ENCODE peak calls at places on chromosomes 11 and 22, in ten cellular contexts. P is left ventricle myocardium inferior, Q is colonic mucosa, C is kidney epithelial cell, R is right lobe of liver, E is endodermal cell, U is ovary, M is H1, G is PC-3, K is brain microvascular endothelial cell. Y is an unnamed sample. For H3K27me3, the result is how much of the 10 kb centered on the place peaks cover.

GRCh38 chr11:35529971-35530495 is 4.6 kb upstream of the PAMR1 start:
- DNase-seq in P (peak), Q (no peak), C (peak), R (no peak), E (no peak), U (no peak), M (no peak), G (peak), K (peak), Y (peak)

GRCh38 chr11:108887436-108888238 is 222.8 kb downstream of the DDX10 start:
- DNase-seq in P (no peak), Q (no peak), C (no peak), R (no peak), E (no peak), U (no peak), M (no peak), G (peak), K (peak), Y (no peak)

GRCh38 chr22:44622685-44623084 is 79.3 kb upstream of the PRR5 start:
- DNase-seq in P (no peak), Q (no peak), C (no peak), R (no peak), E (no peak), U (no peak), M (no peak), G (no peak), K (no peak), Y (no peak)

GRCh38 chr22:25081409-25081824 is 118.2 kb upstream of the CRYBB3 start:
- DNase-seq in P (no peak), Q (peak), C (no peak), R (no peak), E (peak), U (no peak), M (no peak), G (peak), K (no peak), Y (no peak)

GRCh38 chr11:67303989-67304411 is 670 bp downstream of the SSH3 start:
- DNase-seq in P (no peak), Q (peak), C (no peak), R (peak), E (peak), U (peak), M (no peak), G (peak), K (no peak), Y (no peak)

GRCh38 chr11:124745835-124746620 is 6.0 kb downstream of the VSIG2 start:
- DNase-seq in P (no peak), Q (peak), C (no peak), R (no peak), E (peak), U (no peak), M (no peak), G (no peak), K (no peak), Y (no peak)

GRCh38 chr11:8023831-8024555 is 36.9 kb downstream of the EIF3F start:
- DNase-seq in P (no peak), Q (no peak), C (no peak), R (no peak), E (no peak), U (no peak), M (no peak), G (no peak), K (no peak), Y (no peak)

GRCh38 chr22:32311551-32312071 is 46.1 kb upstream of the RFPL3 start:
- DNase-seq in P (no peak), Q (no peak), C (no peak), R (peak), E (no peak), U (no peak), M (no peak), G (no peak), K (no peak), Y (no peak)

GRCh38 chr22:31346255-31346732 is at the start of gene PATZ1:
- DNase-seq in P (peak), Q (peak), C (no peak), R (peak), E (peak), U (peak), M (peak), G (peak), K (peak), Y (peak)

GRCh38 chr11:73184953-73185671 is 33.0 kb upstream of the P2RY2 start:
- DNase-seq in P (peak), Q (peak), C (no peak), R (peak), E (peak), U (no peak), M (no peak), G (peak), K (peak), Y (peak)

GRCh38 chr22:38699784-38700183 is 959 bp downstream of the JOSD1 start:
- DNase-seq in P (no peak), Q (peak), C (no peak), R (no peak), E (no peak), U (peak), M (no peak), G (peak), K (no peak), Y (peak)

GRCh38 chr22:48498526-48499331 is 1328.9 kb downstream of the BRD1 start:
- DNase-seq in P (no peak), Q (no peak), C (no peak), R (no peak), E (peak), U (no peak), M (no peak), G (no peak), K (no peak), Y (no peak)

GRCh38 chr11:123061403-123062157 is at the start of gene HSPA8:
- DNase-seq in P (peak), Q (peak), C (no peak), R (peak), E (peak), U (peak), M (no peak), G (peak), K (peak), Y (peak)

GRCh38 chr22:49347376-49347775 is 480.3 kb downstream of the BRD1 start:
- DNase-seq in P (no peak), Q (no peak), C (no peak), R (no peak), E (no peak), U (no peak), M (no peak), G (no peak), K (no peak), Y (no peak)

GRCh38 chr11:95098826-95099225 is 9.2 kb downstream of the ENDOD1 start:
- DNase-seq in P (no peak), Q (peak), C (no peak), R (no peak), E (no peak), U (no peak), M (no peak), G (no peak), K (no peak), Y (no peak)

GRCh38 chr22:44837481-44837880 is 85.1 kb downstream of the ARHGAP8 start:
- DNase-seq in P (no peak), Q (no peak), C (no peak), R (no peak), E (no peak), U (no peak), M (no peak), G (no peak), K (no peak), Y (no peak)

GRCh38 chr11:78830277-78830676 is 255.6 kb upstream of the NARS2 start:
- DNase-seq in P (no peak), Q (no peak), C (no peak), R (no peak), E (peak), U (no peak), M (no peak), G (no peak), K (no peak), Y (no peak)

GRCh38 chr22:49676230-49676629 is 151.4 kb downstream of the BRD1 start:
- DNase-seq in P (no peak), Q (no peak), C (no peak), R (no peak), E (peak), U (no peak), M (no peak), G (no peak), K (no peak), Y (no peak)

GRCh38 chr11:63599211-63600122 is 14.8 kb downstream of the PLAAT3 start:
- DNase-seq in P (no peak), Q (no peak), C (peak), R (no peak), E (no peak), U (no peak), M (no peak), G (peak), K (peak), Y (peak)

GRCh38 chr11:113365895-113366294 is 21.7 kb upstream of the ANKK1 start:
- DNase-seq in P (no peak), Q (no peak), C (no peak), R (no peak), E (no peak), U (no peak), M (no peak), G (no peak), K (no peak), Y (no peak)

GRCh38 chr11:16678466-16679116 is 59.9 kb upstream of the C11orf58 start:
- DNase-seq in P (no peak), Q (no peak), C (no peak), R (no peak), E (peak), U (no peak), M (no peak), G (no peak), K (no peak), Y (no peak)

GRCh38 chr11:36349345-36350136 is 53.5 kb downstream of the PRR5L start:
- DNase-seq in P (no peak), Q (peak), C (no peak), R (no peak), E (no peak), U (no peak), M (no peak), G (no peak), K (no peak), Y (no peak)

GRCh38 chr22:24803064-24803542 is 2.9 kb upstream of the SGSM1 start:
- DNase-seq in P (peak), Q (peak), C (no peak), R (peak), E (peak), U (peak), M (peak), G (peak), K (peak), Y (peak)

GRCh38 chr11:59822989-59823566 is 12.5 kb upstream of the MRPL16 start:
- DNase-seq in P (no peak), Q (peak), C (peak), R (no peak), E (peak), U (peak), M (no peak), G (peak), K (peak), Y (peak)

GRCh38 chr11:119028346-119029068 is 2.2 kb downstream of the SLC37A4 start:
- DNase-seq in P (no peak), Q (no peak), C (no peak), R (peak), E (peak), U (no peak), M (no peak), G (no peak), K (no peak), Y (no peak)

GRCh38 chr22:45969801-45970464 is 7.0 kb downstream of the WNT7B start:
- DNase-seq in P (no peak), Q (no peak), C (no peak), R (no peak), E (no peak), U (no peak), M (no peak), G (no peak), K (no peak), Y (no peak)

GRCh38 chr11:117473692-117474091 is 146.0 kb downstream of the CEP164 start:
- DNase-seq in P (no peak), Q (no peak), C (no peak), R (no peak), E (peak), U (no peak), M (peak), G (peak), K (no peak), Y (no peak)
- H3K27me3 ChIP-seq in P (under half), Q (under half), C (under half), R (under half), E (under half), U (under half), M (under half), G (half or more), K (under half), Y (under half)

GRCh38 chr11:2271327-2272240 is 1.2 kb upstream of the ASCL2 start:
- DNase-seq in P (no peak), Q (peak), C (no peak), R (peak), E (peak), U (peak), M (no peak), G (no peak), K (no peak), Y (no peak)
- H3K27me3 ChIP-seq in P (half or more), Q (under half), C (half or more), R (under half), E (half or more), U (under half), M (half or more), G (under half), K (half or more), Y (under half)

GRCh38 chr11:14972581-14973490 is 685 bp upstream of the CALCA start:
- DNase-seq in P (no peak), Q (no peak), C (no peak), R (no peak), E (peak), U (no peak), M (no peak), G (no peak), K (no peak), Y (no peak)
- H3K27me3 ChIP-seq in P (half or more), Q (half or more), C (under half), R (under half), E (half or more), U (under half), M (half or more), G (under half), K (half or more), Y (under half)

GRCh38 chr11:1390603-1391164 is 950 bp downstream of the BRSK2 start:
- DNase-seq in P (peak), Q (no peak), C (no peak), R (no peak), E (peak), U (no peak), M (no peak), G (no peak), K (no peak), Y (peak)
- H3K27me3 ChIP-seq in P (half or more), Q (under half), C (under half), R (under half), E (under half), U (under half), M (under half), G (under half), K (under half), Y (under half)

GRCh38 chr11:111305871-111306270 is 7.5 kb downstream of the POU2AF3 start:
- DNase-seq in P (no peak), Q (no peak), C (no peak), R (no peak), E (no peak), U (no peak), M (no peak), G (no peak), K (no peak), Y (no peak)
- H3K27me3 ChIP-seq in P (under half), Q (under half), C (under half), R (under half), E (half or more), U (under half), M (under half), G (half or more), K (under half), Y (under half)

DNA sequence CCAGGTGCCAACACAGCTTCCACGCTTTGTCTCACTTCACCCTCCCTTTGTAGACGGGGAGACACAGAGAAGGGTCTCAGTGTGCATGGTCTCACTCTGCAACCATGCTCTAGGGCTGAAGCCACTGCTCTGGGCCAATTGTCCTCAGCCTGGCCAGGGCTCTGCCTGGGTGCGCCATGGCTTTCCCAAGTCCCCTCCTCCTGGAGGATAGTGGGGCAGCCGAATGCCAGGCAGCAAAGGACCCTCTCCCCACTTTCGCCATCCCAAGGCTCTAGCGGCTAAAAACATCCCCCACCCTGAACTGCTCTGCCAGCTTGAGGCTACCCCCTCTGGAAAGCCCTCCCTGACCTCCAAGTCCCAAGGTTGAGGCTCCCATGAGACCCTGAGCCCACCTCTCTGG is 20.4 kb upstream of the MYEOV start:
- DNase-seq in P (no peak), Q (no peak), C (no peak), R (no peak), E (no peak), U (no peak), M (no peak), G (no peak), K (no peak), Y (no peak)
- H3K27me3 ChIP-seq in P (under half), Q (under half), C (under half), R (under half), E (under half), U (under half), M (under half), G (under half), K (under half), Y (under half)

DNA sequence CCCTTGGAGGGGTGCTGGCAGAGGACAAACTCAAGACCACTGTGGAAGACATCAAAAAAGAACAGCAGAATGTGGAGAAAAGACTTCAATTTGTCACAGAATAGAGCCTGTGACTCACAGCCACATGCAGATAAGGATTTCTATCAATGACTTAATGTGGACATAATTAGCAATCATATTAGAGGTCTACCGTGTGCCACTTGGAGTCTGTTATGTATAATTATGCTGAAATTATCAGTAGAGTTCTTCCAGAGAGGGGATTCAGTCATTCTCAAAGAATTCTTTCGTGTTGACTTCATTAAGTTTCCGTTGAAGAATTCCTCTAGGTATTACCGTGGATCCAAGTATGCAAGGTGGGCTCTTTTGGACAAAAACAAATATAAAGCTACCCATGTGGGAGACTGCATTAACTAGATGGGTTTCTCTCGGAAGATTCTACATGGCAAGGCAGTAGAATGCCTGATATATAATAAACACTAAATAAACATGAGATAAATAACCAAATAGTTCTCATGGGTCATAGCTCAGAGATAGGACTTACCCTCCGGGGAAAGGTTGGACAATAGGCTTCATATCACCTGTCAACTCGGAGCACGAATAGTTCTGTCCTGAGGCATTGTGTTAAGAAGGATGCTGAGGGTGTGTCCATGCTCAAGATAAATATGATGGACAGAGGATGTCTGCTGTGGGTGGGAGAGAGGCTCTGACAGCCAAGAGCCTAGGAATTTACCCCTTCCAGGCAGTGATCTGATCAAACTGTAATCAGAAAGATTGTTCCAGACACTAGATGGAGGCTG is 473.8 kb downstream of the MIAT start:
- DNase-seq in P (no peak), Q (no peak), C (no peak), R (no peak), E (no peak), U (no peak), M (no peak), G (no peak), K (no peak), Y (no peak)
- H3K27me3 ChIP-seq in P (half or more), Q (under half), C (under half), R (under half), E (under half), U (under half), M (under half), G (under half), K (under half), Y (under half)

GRCh38 chr22:22343603-22344276 is 99.2 kb downstream of the VPREB1 start:
- DNase-seq in P (no peak), Q (peak), C (no peak), R (no peak), E (no peak), U (no peak), M (no peak), G (no peak), K (no peak), Y (no peak)
- H3K27me3 ChIP-seq in P (half or more), Q (under half), C (under half), R (under half), E (half or more), U (under half), M (half or more), G (under half), K (under half), Y (under half)